ENCODE peak calls at places on chromosomes 3 and 15, in ten cellular contexts. H is stomach, O is H1, Z is suprapubic skin, M is esophagus muscularis mucosa, W is ovary, U is GM12878, E is SK-N-SH, C is transverse colon, A is HepG2. T is an unnamed sample. For H3K27me3, the result is how much of the 10 kb centered on the place peaks cover.

GRCh38 chr3:55198554-55198953 is 270.7 kb upstream of the LRTM1 start:
- DNase-seq in H (no peak), O (no peak), Z (no peak), M (no peak), W (no peak), U (no peak), E (no peak), C (no peak), A (no peak), T (no peak)

GRCh38 chr3:64943861-64944260 is 256.1 kb upstream of the ADAMTS9 start:
- DNase-seq in H (no peak), O (no peak), Z (no peak), M (no peak), W (no peak), U (no peak), E (no peak), C (no peak), A (no peak), T (no peak)

GRCh38 chr3:50211930-50212329 is 6.9 kb downstream of the SLC38A3 start:
- DNase-seq in H (no peak), O (no peak), Z (no peak), M (no peak), W (no peak), U (no peak), E (no peak), C (no peak), A (no peak), T (no peak)

GRCh38 chr3:39433642-39434041 is 27.1 kb downstream of the RPSA start:
- DNase-seq in H (no peak), O (no peak), Z (no peak), M (no peak), W (no peak), U (no peak), E (no peak), C (no peak), A (no peak), T (no peak)

GRCh38 chr15:69760890-69761568 is 308.4 kb downstream of the RPLP1 start:
- DNase-seq in H (peak), O (no peak), Z (no peak), M (peak), W (peak), U (peak), E (peak), C (peak), A (peak), T (peak)

GRCh38 chr15:52518487-52518886 is 10.2 kb downstream of the MYO5A start:
- DNase-seq in H (no peak), O (no peak), Z (no peak), M (no peak), W (no peak), U (no peak), E (no peak), C (no peak), A (no peak), T (no peak)

GRCh38 chr3:11544413-11545181 is 99.1 kb downstream of the VGLL4 start:
- DNase-seq in H (peak), O (no peak), Z (no peak), M (no peak), W (peak), U (no peak), E (no peak), C (no peak), A (peak), T (peak)

GRCh38 chr3:133611534-133611933 is 38.0 kb downstream of the CDV3 start:
- DNase-seq in H (no peak), O (no peak), Z (no peak), M (no peak), W (no peak), U (no peak), E (no peak), C (no peak), A (no peak), T (no peak)

GRCh38 chr15:62324382-62324781 is 159.3 kb upstream of the C2CD4B start:
- DNase-seq in H (no peak), O (no peak), Z (no peak), M (peak), W (no peak), U (no peak), E (no peak), C (no peak), A (no peak), T (no peak)

GRCh38 chr3:148532774-148533173 is 164.9 kb upstream of the AGTR1 start:
- DNase-seq in H (no peak), O (no peak), Z (no peak), M (no peak), W (no peak), U (no peak), E (no peak), C (no peak), A (no peak), T (no peak)

GRCh38 chr3:113954091-113954685 is 6.4 kb downstream of the ZDHHC23 start:
- DNase-seq in H (no peak), O (no peak), Z (no peak), M (no peak), W (no peak), U (no peak), E (no peak), C (no peak), A (no peak), T (no peak)

GRCh38 chr15:40327338-40327917 is 3.9 kb downstream of the INAFM2 start:
- DNase-seq in H (no peak), O (no peak), Z (no peak), M (no peak), W (no peak), U (no peak), E (no peak), C (no peak), A (no peak), T (no peak)

GRCh38 chr15:27358751-27359434 is 387.9 kb downstream of the GABRG3 start:
- DNase-seq in H (no peak), O (peak), Z (no peak), M (peak), W (no peak), U (no peak), E (peak), C (no peak), A (peak), T (no peak)

GRCh38 chr3:58063424-58063823 is 55.2 kb downstream of the FLNB start:
- DNase-seq in H (peak), O (no peak), Z (no peak), M (no peak), W (peak), U (no peak), E (no peak), C (peak), A (no peak), T (peak)
- TF ChIP-seq EP300 in H (no peak), O (no peak), Z (no peak), M (no peak), W (no peak), U (no peak), E (no peak), C (no peak), A (no peak), T (no peak)

GRCh38 chr3:122265937-122266336 is 59.1 kb upstream of the CSTA start:
- DNase-seq in H (no peak), O (no peak), Z (no peak), M (no peak), W (no peak), U (no peak), E (no peak), C (no peak), A (no peak), T (no peak)
- H3K27me3 ChIP-seq in H (under half), O (under half), Z (under half), M (under half), W (under half), U (under half), E (under half), C (under half), A (under half), T (under half)

GRCh38 chr15:44038801-44039200 is 156.3 kb downstream of the FRMD5 start:
- DNase-seq in H (no peak), O (peak), Z (no peak), M (no peak), W (no peak), U (no peak), E (no peak), C (no peak), A (peak), T (no peak)
- TF ChIP-seq EP300 in H (no peak), O (no peak), Z (no peak), M (no peak), W (no peak), U (no peak), E (no peak), C (no peak), A (no peak), T (no peak)

DNA sequence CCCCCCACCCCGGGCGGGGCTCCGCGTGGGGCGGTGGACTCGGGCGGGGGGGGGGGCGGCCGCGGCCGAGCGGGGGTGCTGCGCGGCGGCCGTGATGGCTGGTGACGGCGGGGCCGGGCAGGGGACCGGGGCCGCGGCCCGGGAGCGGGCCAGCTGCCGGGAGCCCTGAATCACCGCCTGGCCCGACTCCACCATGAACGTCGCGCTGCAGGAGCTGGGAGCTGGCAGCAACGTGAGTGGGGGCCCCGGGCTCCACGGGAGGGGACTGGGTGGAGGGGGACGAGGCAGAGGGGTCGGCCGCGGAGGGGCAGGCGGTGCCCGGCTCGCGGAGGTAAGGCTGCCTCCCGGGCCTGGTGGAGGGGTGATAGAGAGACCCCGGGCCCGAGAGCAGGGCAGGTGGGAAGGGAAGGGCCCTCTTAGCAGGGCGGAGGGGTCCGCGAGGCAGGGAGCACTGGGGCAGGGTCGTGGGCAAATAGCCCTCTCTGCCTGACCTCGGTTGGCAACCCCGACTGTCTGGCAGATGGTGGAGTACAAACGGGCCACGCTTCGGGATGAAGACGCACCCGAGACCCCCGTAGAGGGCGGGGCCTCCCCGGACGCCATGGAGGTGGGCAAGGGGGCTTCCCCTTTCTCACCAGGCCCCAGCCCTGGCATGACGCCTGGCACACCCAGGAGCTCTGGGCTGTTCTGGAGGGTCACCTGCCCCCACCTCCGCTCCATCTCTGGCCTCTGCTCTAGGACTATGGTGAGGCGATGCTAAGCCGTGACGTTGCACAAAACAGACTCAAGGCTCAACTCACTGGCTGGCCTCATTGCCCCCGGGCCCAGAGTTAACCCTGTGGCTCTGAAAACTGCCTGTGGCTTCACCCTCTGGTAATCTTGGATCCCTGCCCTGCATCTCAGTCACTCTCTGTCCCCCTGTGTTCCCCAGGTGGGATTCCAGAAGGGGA is at the start of gene ECE2:
- DNase-seq in H (no peak), O (peak), Z (no peak), M (no peak), W (no peak), U (no peak), E (peak), C (no peak), A (no peak), T (no peak)
- H3K27me3 ChIP-seq in H (under half), O (under half), Z (under half), M (half or more), W (under half), U (under half), E (under half), C (half or more), A (under half), T (under half)

GRCh38 chr3:157631468-157631867 is 128.3 kb upstream of the VEPH1 start:
- DNase-seq in H (no peak), O (no peak), Z (no peak), M (no peak), W (no peak), U (no peak), E (no peak), C (no peak), A (no peak), T (no peak)
- TF ChIP-seq EP300 in H (no peak), O (no peak), Z (no peak), M (no peak), W (no peak), U (no peak), E (no peak), C (no peak), A (no peak), T (no peak)

GRCh38 chr3:137759505-137759904 is 4.6 kb upstream of the SOX14 start:
- DNase-seq in H (no peak), O (no peak), Z (no peak), M (peak), W (no peak), U (no peak), E (no peak), C (no peak), A (no peak), T (no peak)

GRCh38 chr3:137762674-137763593 is 1.2 kb upstream of the SOX14 start:
- DNase-seq in H (no peak), O (no peak), Z (no peak), M (peak), W (no peak), U (no peak), E (peak), C (no peak), A (no peak), T (no peak)

GRCh38 chr3:137761563-137762503 is 2.3 kb upstream of the SOX14 start:
- DNase-seq in H (no peak), O (peak), Z (no peak), M (peak), W (no peak), U (no peak), E (peak), C (no peak), A (no peak), T (no peak)

GRCh38 chr3:137761099-137761562 is 3.0 kb upstream of the SOX14 start:
- DNase-seq in H (no peak), O (no peak), Z (no peak), M (no peak), W (no peak), U (no peak), E (peak), C (no peak), A (no peak), T (no peak)

DNA sequence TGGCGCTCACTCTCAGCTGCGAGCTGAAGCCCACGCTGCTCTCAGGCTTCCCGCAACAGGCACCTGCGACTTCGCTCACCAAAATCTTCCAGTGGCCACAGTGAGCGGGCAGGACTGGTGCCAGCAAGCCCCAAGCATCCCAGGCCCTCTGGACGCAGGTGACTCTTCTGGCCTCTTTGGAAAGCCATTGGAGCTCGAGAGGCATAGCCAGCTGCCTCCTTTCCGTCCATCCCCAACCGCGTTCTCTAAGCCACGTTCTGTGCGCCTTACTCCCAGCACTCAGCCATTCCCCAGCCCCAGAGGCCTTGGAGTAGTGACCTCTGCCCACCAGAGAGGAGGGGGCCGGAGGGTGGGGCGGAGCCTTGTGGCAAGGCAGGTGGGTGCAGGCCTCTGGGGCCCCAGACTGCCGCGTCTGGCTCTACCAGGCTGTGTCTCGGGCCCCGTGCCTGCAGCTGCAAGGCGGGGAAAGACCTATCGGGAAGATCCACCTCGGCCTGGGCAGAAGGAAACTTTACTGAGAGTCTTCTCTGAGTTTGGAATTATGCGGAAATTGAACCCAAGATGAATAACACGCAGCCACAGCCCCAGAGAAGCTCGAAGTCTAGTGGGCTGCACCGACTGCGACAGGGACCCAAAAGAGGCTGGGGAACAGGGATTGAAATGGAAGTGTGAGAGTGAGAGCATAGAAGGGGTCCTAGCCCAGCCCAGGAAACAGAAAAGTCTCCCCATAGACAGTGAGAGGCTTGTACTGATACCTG is 3.6 kb upstream of the SOX14 start:
- DNase-seq in H (no peak), O (peak), Z (no peak), M (peak), W (no peak), U (no peak), E (peak), C (no peak), A (no peak), T (no peak)
- H3K27me3 ChIP-seq in H (under half), O (half or more), Z (half or more), M (half or more), W (under half), U (under half), E (under half), C (half or more), A (under half), T (under half)

DNA sequence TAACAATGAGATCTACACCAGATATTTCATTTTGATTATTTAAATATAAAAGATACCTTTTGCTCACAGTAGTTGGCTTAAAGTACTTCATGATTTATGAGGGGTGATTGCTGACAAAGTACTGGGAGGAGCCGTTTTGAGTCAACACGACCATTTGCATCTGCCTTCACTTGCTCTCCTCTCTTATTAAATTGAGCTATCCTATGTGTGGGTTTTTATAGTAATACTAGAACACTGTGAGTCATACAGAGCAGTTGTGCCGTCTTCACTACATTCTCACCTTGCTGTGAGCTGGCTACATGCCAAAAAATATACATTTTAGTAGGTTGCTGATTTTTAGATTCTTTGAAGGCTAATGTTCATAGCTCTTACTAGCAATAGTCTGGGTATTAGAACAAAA is 161.2 kb downstream of the ALCAM start:
- DNase-seq in H (no peak), O (no peak), Z (no peak), M (no peak), W (no peak), U (no peak), E (no peak), C (no peak), A (no peak), T (no peak)
- TF ChIP-seq EP300 in H (no peak), O (no peak), Z (no peak), M (no peak), W (no peak), U (no peak), E (no peak), C (no peak), A (no peak), T (no peak)

GRCh38 chr3:118889691-118890090 is 145.0 kb downstream of the IGSF11 start:
- DNase-seq in H (no peak), O (no peak), Z (no peak), M (no peak), W (no peak), U (no peak), E (no peak), C (no peak), A (no peak), T (no peak)
- H3K27me3 ChIP-seq in H (under half), O (under half), Z (under half), M (under half), W (under half), U (under half), E (under half), C (under half), A (under half), T (under half)

DNA sequence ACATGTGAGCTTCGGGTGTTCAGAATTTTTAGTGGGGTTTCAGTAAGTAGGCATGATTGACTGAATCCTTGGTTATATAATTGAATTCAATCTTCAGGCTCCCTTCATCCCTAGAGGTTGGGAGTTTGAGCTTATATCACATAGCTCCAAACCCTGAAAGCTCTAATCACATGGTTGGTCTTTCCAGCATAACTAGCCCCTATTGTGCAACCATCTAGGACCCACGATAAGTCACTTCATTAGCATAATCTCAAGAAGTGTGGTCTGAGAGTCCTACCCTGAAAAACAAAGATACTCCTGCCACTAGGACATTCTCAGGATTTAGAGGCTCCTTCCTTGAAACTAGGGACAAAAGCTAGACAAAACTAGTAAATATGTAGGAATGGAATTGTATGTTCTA is 348.9 kb upstream of the CBLB start:
- DNase-seq in H (no peak), O (no peak), Z (no peak), M (no peak), W (no peak), U (no peak), E (no peak), C (no peak), A (no peak), T (no peak)
- TF ChIP-seq EP300 in H (no peak), O (no peak), Z (no peak), M (no peak), W (no peak), U (no peak), E (no peak), C (no peak), A (no peak), T (no peak)

GRCh38 chr3:14869877-14870563 is 51.3 kb downstream of the FGD5 start:
- DNase-seq in H (no peak), O (no peak), Z (peak), M (no peak), W (no peak), U (no peak), E (no peak), C (no peak), A (no peak), T (no peak)

GRCh38 chr3:14866627-14867026 is 47.9 kb downstream of the FGD5 start:
- DNase-seq in H (no peak), O (no peak), Z (no peak), M (no peak), W (no peak), U (no peak), E (no peak), C (no peak), A (no peak), T (no peak)

GRCh38 chr3:14871456-14872200 is 52.9 kb downstream of the FGD5 start:
- DNase-seq in H (no peak), O (no peak), Z (peak), M (no peak), W (no peak), U (no peak), E (no peak), C (no peak), A (no peak), T (no peak)

GRCh38 chr3:14870564-14871060 is 51.9 kb downstream of the FGD5 start:
- DNase-seq in H (no peak), O (no peak), Z (peak), M (no peak), W (no peak), U (no peak), E (no peak), C (no peak), A (no peak), T (no peak)

GRCh38 chr3:14867936-14868570 is 49.3 kb downstream of the FGD5 start:
- DNase-seq in H (no peak), O (no peak), Z (no peak), M (no peak), W (no peak), U (no peak), E (no peak), C (no peak), A (no peak), T (no peak)
- H3K27me3 ChIP-seq in H (under half), O (under half), Z (under half), M (under half), W (under half), U (under half), E (under half), C (under half), A (under half), T (under half)